ENCODE peak calls at places on chromosomes 4 and X, in nine cellular contexts. B, D, H, U, O, K, Z, A and T are unnamed samples.

GRCh38 chrX:19705196-19705769 is 182.1 kb downstream of the SH3KBP1 start:
- DNase-seq in Z (no peak), O (no peak), U (no peak), D (no peak), A (no peak), H (no peak), K (no peak), B (no peak), T (no peak)

GRCh38 chrX:43882294-43882681 is at the start of gene MAOB:
- DNase-seq in U (no peak), H (peak; percentile 38), K (no peak), B (peak; percentile 48), O (peak; percentile 30), Z (peak; percentile 48), A (no peak), D (peak; percentile 63), T (peak; percentile 57)

GRCh38 chr4:67521506-67521905 is 23.8 kb downstream of the CENPC start:
- DNase-seq in K (no peak), B (no peak), Z (no peak), U (no peak), A (no peak), D (no peak), O (no peak), H (no peak), T (no peak)

GRCh38 chr4:165740911-165741310 is 132.1 kb upstream of the TLL1 start:
- DNase-seq in B (no peak), K (no peak), H (no peak), O (peak; percentile 6), Z (no peak), A (no peak), U (no peak), D (no peak), T (no peak)

GRCh38 chr4:101221294-101221693 is 126.0 kb downstream of the PPP3CA start:
- DNase-seq in B (no peak), K (no peak), A (no peak), U (no peak), H (no peak), Z (no peak), D (no peak), O (no peak), T (no peak)

GRCh38 chr4:82784615-82785247 is 13.9 kb downstream of the SCD5 start:
- DNase-seq in U (no peak), O (no peak), D (no peak), B (no peak), K (no peak), H (no peak), Z (no peak), A (no peak), T (no peak)

GRCh38 chrX:139862208-139862607 is 70.6 kb downstream of the ATP11C start:
- DNase-seq in A (no peak), B (no peak), U (no peak), H (peak; percentile 31), D (no peak), O (no peak), Z (peak; percentile 6), K (no peak), T (peak; percentile 6)

GRCh38 chr4:101678180-101678579 is 112.3 kb upstream of the BANK1 start:
- DNase-seq in U (no peak), B (no peak), K (no peak), Z (no peak), D (no peak), O (peak; percentile 18), A (no peak), H (no peak), T (peak; percentile 0)

GRCh38 chrX:44241551-44241950 is 101.9 kb downstream of the EFHC2 start:
- DNase-seq in D (no peak), A (no peak), Z (no peak), H (no peak), U (no peak), K (no peak), B (no peak), O (no peak), T (no peak)

GRCh38 chr4:19152264-19152663 is 1099.4 kb upstream of the SLIT2 start:
- DNase-seq in A (no peak), D (no peak), Z (no peak), H (no peak), O (no peak), K (no peak), U (no peak), B (no peak), T (no peak)

GRCh38 chrX:103704863-103705262 is 5.8 kb upstream of the TMEM31 start:
- DNase-seq in D (no peak), H (no peak), Z (no peak), U (no peak), K (no peak), B (no peak), A (no peak), O (no peak), T (no peak)

GRCh38 chrX:22378296-22378695 is 105.6 kb downstream of the CBLL2 start:
- DNase-seq in O (no peak), Z (peak; percentile 23), K (no peak), A (no peak), H (no peak), B (no peak), D (no peak), U (no peak), T (no peak)

GRCh38 chr4:18975916-18976610 is 954.5 kb upstream of the LCORL start:
- DNase-seq in U (no peak), A (no peak), Z (no peak), O (no peak), B (no peak), H (no peak), K (no peak), D (no peak), T (no peak)